ENCODE peak calls at places on chromosomes 5 and 9, in seven cellular contexts. One of them, this sample, is unnamed.

GRCh38 chr5:59348189-59348588 is 545.3 kb downstream of the PDE4D start:
- DNase-seq in sigmoid colon: no peak
- DNase-seq in GM23338: peak
- DNase-seq in ovary: no peak
- DNase-seq in heart left ventricle: no peak
- DNase-seq in left lung: no peak
- DNase-seq in DND-41: no peak
- DNase-seq in this sample: no peak

GRCh38 chr5:24817966-24818365 is 173.2 kb upstream of the CDH10 start:
- DNase-seq in sigmoid colon: no peak
- DNase-seq in GM23338: no peak
- DNase-seq in ovary: no peak
- DNase-seq in heart left ventricle: no peak
- DNase-seq in left lung: no peak
- DNase-seq in DND-41: no peak
- DNase-seq in this sample: no peak

GRCh38 chr9:121280715-121281613 is 13.0 kb downstream of the GSN start:
- DNase-seq in sigmoid colon: no peak
- DNase-seq in GM23338: no peak
- DNase-seq in ovary: no peak
- DNase-seq in heart left ventricle: no peak
- DNase-seq in left lung: no peak
- DNase-seq in DND-41: no peak
- DNase-seq in this sample: no peak

GRCh38 chr5:148135091-148136048 is 33.0 kb upstream of the SPINK14 start:
- DNase-seq in sigmoid colon: no peak
- DNase-seq in GM23338: no peak
- DNase-seq in ovary: no peak
- DNase-seq in heart left ventricle: no peak
- DNase-seq in left lung: no peak
- DNase-seq in DND-41: no peak
- DNase-seq in this sample: no peak

GRCh38 chr9:128005938-128006337 is 25.1 kb upstream of the EEIG1 start:
- DNase-seq in sigmoid colon: peak
- DNase-seq in GM23338: no peak
- DNase-seq in ovary: peak
- DNase-seq in heart left ventricle: peak
- DNase-seq in left lung: no peak
- DNase-seq in DND-41: no peak
- DNase-seq in this sample: peak

GRCh38 chr9:73916016-73916673 is 581.0 kb upstream of the RORB start:
- DNase-seq in sigmoid colon: no peak
- DNase-seq in GM23338: peak
- DNase-seq in ovary: no peak
- DNase-seq in heart left ventricle: no peak
- DNase-seq in left lung: no peak
- DNase-seq in DND-41: peak
- DNase-seq in this sample: no peak

GRCh38 chr5:122111513-122111912 is 17.8 kb upstream of the ZNF474 start:
- DNase-seq in sigmoid colon: no peak
- DNase-seq in GM23338: no peak
- DNase-seq in ovary: no peak
- DNase-seq in heart left ventricle: no peak
- DNase-seq in left lung: no peak
- DNase-seq in DND-41: no peak
- DNase-seq in this sample: no peak

GRCh38 chr5:14745753-14746152 is 81.2 kb downstream of the OTULIN start:
- DNase-seq in sigmoid colon: no peak
- DNase-seq in GM23338: no peak
- DNase-seq in ovary: no peak
- DNase-seq in heart left ventricle: no peak
- DNase-seq in left lung: no peak
- DNase-seq in DND-41: no peak
- DNase-seq in this sample: no peak

GRCh38 chr5:123080215-123080614 is 8.8 kb upstream of the PRDM6 start:
- DNase-seq in sigmoid colon: no peak
- DNase-seq in GM23338: no peak
- DNase-seq in ovary: no peak
- DNase-seq in heart left ventricle: no peak
- DNase-seq in left lung: no peak
- DNase-seq in DND-41: no peak
- DNase-seq in this sample: no peak

GRCh38 chr9:16627967-16628366 is 242.5 kb downstream of the BNC2 start:
- DNase-seq in sigmoid colon: peak
- DNase-seq in GM23338: no peak
- DNase-seq in ovary: no peak
- DNase-seq in heart left ventricle: peak
- DNase-seq in left lung: no peak
- DNase-seq in DND-41: peak
- DNase-seq in this sample: no peak

GRCh38 chr9:89278551-89278950 is 32.4 kb upstream of the CKS2 start:
- DNase-seq in sigmoid colon: no peak
- DNase-seq in GM23338: no peak
- DNase-seq in ovary: no peak
- DNase-seq in heart left ventricle: no peak
- DNase-seq in left lung: no peak
- DNase-seq in DND-41: no peak
- DNase-seq in this sample: no peak

GRCh38 chr5:169804861-169805260 is 167.8 kb downstream of the DOCK2 start:
- DNase-seq in sigmoid colon: no peak
- DNase-seq in GM23338: no peak
- DNase-seq in ovary: no peak
- DNase-seq in heart left ventricle: no peak
- DNase-seq in left lung: no peak
- DNase-seq in DND-41: no peak
- DNase-seq in this sample: no peak

GRCh38 chr5:143920772-143921171 is 108.8 kb downstream of the HMHB1 start:
- DNase-seq in sigmoid colon: no peak
- DNase-seq in GM23338: no peak
- DNase-seq in ovary: no peak
- DNase-seq in heart left ventricle: no peak
- DNase-seq in left lung: no peak
- DNase-seq in DND-41: no peak
- DNase-seq in this sample: no peak

GRCh38 chr5:6781711-6782110 is 68.5 kb downstream of the TENT4A start:
- DNase-seq in sigmoid colon: no peak
- DNase-seq in GM23338: no peak
- DNase-seq in ovary: no peak
- DNase-seq in heart left ventricle: no peak
- DNase-seq in left lung: no peak
- DNase-seq in DND-41: no peak
- DNase-seq in this sample: no peak

GRCh38 chr9:137423810-137424291 is 658 bp downstream of the NOXA1 start:
- DNase-seq in sigmoid colon: peak
- DNase-seq in GM23338: peak
- DNase-seq in ovary: peak
- DNase-seq in heart left ventricle: no peak
- DNase-seq in left lung: peak
- DNase-seq in DND-41: no peak
- DNase-seq in this sample: no peak

GRCh38 chr5:163347671-163348070 is 89.7 kb upstream of the CCNG1 start:
- DNase-seq in sigmoid colon: no peak
- DNase-seq in GM23338: peak
- DNase-seq in ovary: peak
- DNase-seq in heart left ventricle: peak
- DNase-seq in left lung: no peak
- DNase-seq in DND-41: peak
- DNase-seq in this sample: peak

GRCh38 chr5:163354685-163355084 is 82.7 kb upstream of the CCNG1 start:
- DNase-seq in sigmoid colon: no peak
- DNase-seq in GM23338: no peak
- DNase-seq in ovary: no peak
- DNase-seq in heart left ventricle: no peak
- DNase-seq in left lung: no peak
- DNase-seq in DND-41: no peak
- DNase-seq in this sample: no peak

GRCh38 chr5:163352531-163352930 is 84.9 kb upstream of the CCNG1 start:
- DNase-seq in sigmoid colon: no peak
- DNase-seq in GM23338: no peak
- DNase-seq in ovary: no peak
- DNase-seq in heart left ventricle: no peak
- DNase-seq in left lung: no peak
- DNase-seq in DND-41: no peak
- DNase-seq in this sample: no peak

DNA sequence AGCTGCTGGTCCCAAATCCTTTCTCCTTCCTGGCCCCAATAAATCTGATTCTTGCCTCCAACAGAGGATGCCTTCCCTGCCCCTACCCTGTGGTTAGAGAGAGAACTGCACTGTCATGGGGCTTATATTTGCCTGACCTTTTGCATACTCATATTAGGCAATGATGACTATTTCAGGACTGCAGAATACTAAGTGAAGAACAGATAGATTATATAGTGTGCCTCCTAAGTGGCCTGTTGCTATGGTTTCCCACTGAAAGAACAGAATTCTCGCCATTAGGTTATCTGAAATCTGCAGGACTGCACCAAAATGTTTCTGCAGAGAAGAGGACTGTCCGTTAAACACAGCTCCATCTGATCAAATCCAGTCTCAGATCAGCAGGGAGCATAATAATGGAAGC is 87.3 kb upstream of the CCNG1 start:
- DNase-seq in sigmoid colon: no peak
- DNase-seq in GM23338: peak
- DNase-seq in ovary: no peak
- DNase-seq in heart left ventricle: no peak
- DNase-seq in left lung: no peak
- DNase-seq in DND-41: no peak
- DNase-seq in this sample: no peak
- TF ChIP-seq CTCF in sigmoid colon: no peak
- TF ChIP-seq CTCF in GM23338: peak
- TF ChIP-seq CTCF in ovary: no peak
- TF ChIP-seq CTCF in heart left ventricle: no peak
- TF ChIP-seq CTCF in left lung: no peak
- TF ChIP-seq CTCF in DND-41: peak
- TF ChIP-seq CTCF in this sample: peak

GRCh38 chr5:92979716-92980115 is 601.3 kb downstream of the NR2F1-AS1 start:
- DNase-seq in sigmoid colon: no peak
- DNase-seq in GM23338: no peak
- DNase-seq in ovary: no peak
- DNase-seq in heart left ventricle: no peak
- DNase-seq in left lung: no peak
- DNase-seq in DND-41: no peak
- DNase-seq in this sample: no peak
- H3K27ac ChIP-seq in sigmoid colon: no peak
- H3K27ac ChIP-seq in GM23338: no peak
- H3K27ac ChIP-seq in ovary: no peak
- H3K27ac ChIP-seq in heart left ventricle: no peak
- H3K27ac ChIP-seq in left lung: no peak
- H3K27ac ChIP-seq in DND-41: no peak
- H3K27ac ChIP-seq in this sample: no peak

GRCh38 chr9:94554078-94554438 is 825 bp upstream of the PCAT7 start:
- DNase-seq in sigmoid colon: no peak
- DNase-seq in GM23338: no peak
- DNase-seq in ovary: no peak
- DNase-seq in heart left ventricle: no peak
- DNase-seq in left lung: no peak
- DNase-seq in DND-41: no peak
- DNase-seq in this sample: no peak

GRCh38 chr9:94554439-94555331 is at the start of gene PCAT7:
- DNase-seq in sigmoid colon: no peak
- DNase-seq in GM23338: peak
- DNase-seq in ovary: no peak
- DNase-seq in heart left ventricle: no peak
- DNase-seq in left lung: peak
- DNase-seq in DND-41: peak
- DNase-seq in this sample: peak

DNA sequence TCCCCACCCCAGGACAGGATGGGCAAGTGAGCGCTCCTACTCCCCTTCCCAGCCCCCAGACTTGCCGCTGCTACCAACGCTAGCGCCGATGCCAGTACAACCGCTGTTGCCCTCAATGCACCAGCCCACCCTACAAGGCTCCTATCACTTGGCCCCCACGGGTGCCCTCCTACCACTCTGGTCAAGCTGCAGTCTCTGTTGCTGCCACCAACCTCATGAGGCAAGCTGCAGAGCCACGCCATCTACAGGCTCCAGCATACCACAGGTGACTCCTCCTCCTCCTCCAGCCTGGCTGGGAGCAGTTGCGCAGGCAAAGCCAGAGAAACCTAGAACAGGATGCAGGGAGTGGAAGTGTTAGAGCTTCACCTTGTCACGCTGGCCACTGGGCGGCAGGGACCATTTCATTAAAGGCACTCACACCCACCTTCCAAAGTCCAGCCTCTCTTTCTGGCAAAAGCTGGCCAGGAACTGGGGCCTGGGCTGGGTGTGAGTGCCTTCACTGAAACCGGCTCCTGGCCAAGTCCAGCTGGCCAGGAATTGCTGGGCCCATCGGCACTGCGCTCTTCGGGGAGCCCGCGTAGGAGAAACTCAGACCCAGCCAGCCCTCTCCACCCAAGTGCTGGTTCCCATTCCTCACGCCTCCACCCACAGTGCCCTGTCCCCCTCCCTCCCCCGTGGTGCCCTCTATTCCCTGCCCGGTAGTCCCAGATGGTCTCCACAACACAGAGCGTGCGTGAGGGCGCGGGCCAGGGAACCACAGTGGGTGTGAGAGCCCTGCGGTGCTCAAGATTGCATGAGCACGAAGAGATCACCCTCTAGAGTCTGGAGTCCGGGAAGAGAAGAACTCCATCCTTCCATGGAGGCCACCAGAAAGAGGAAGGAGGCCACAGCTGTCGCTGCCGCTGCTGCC is 1.6 kb upstream of the PCAT7 start:
- DNase-seq in sigmoid colon: no peak
- DNase-seq in GM23338: peak
- DNase-seq in ovary: no peak
- DNase-seq in heart left ventricle: no peak
- DNase-seq in left lung: no peak
- DNase-seq in DND-41: no peak
- DNase-seq in this sample: no peak
- H3K4me3 ChIP-seq in sigmoid colon: no peak
- H3K4me3 ChIP-seq in GM23338: peak
- H3K4me3 ChIP-seq in ovary: no peak
- H3K4me3 ChIP-seq in heart left ventricle: no peak
- H3K4me3 ChIP-seq in left lung: no peak
- H3K4me3 ChIP-seq in DND-41: no peak
- H3K4me3 ChIP-seq in this sample: no peak

GRCh38 chr5:176429972-176430371 is 13.6 kb upstream of the CLTB start:
- DNase-seq in sigmoid colon: no peak
- DNase-seq in GM23338: no peak
- DNase-seq in ovary: no peak
- DNase-seq in heart left ventricle: no peak
- DNase-seq in left lung: no peak
- DNase-seq in DND-41: no peak
- DNase-seq in this sample: no peak
- TF ChIP-seq CTCF in sigmoid colon: no peak
- TF ChIP-seq CTCF in GM23338: no peak
- TF ChIP-seq CTCF in ovary: no peak
- TF ChIP-seq CTCF in heart left ventricle: no peak
- TF ChIP-seq CTCF in left lung: no peak
- TF ChIP-seq CTCF in DND-41: peak
- TF ChIP-seq CTCF in this sample: no peak

GRCh38 chr5:57298985-57299491 is 125.2 kb downstream of the GPBP1 start:
- DNase-seq in sigmoid colon: no peak
- DNase-seq in GM23338: peak
- DNase-seq in ovary: peak
- DNase-seq in heart left ventricle: no peak
- DNase-seq in left lung: no peak
- DNase-seq in DND-41: peak
- DNase-seq in this sample: peak
- H3K27ac ChIP-seq in sigmoid colon: peak
- H3K27ac ChIP-seq in GM23338: no peak
- H3K27ac ChIP-seq in ovary: no peak
- H3K27ac ChIP-seq in heart left ventricle: peak
- H3K27ac ChIP-seq in left lung: no peak
- H3K27ac ChIP-seq in DND-41: peak
- H3K27ac ChIP-seq in this sample: no peak

This sample was measured in heart right ventricle.